ENCODE peak calls at places on chromosomes 6 and 20, in eight cellular contexts. Y is neural crest cell; Q is stimulated activated effector memory CD8-positive, alpha-beta T cell treated with anti-CD3 and anti-CD28 coated beads, Interleukin-12 subunit alpha, Interleukin-12 subunit beta, amount 100 ng/mL, for 72 hours; B is HEK293T; I is frontal cortex; T is PC-3; Z is KG1; H is NAMALWA. P is an unnamed sample.
A peak's percentile ranks its signal among the peaks of the same experiment; 100 is the strongest.

GRCh38 chr6:13573669-13574110 is 711 bp upstream of the SIRT5 start:
- DNase-seq in H (no peak), Z (no peak), T (peak; percentile 51), I (peak; percentile 28), B (no peak), Y (no peak), Q (no peak), P (no peak)

GRCh38 chr20:19368351-19368750 is 155.9 kb downstream of the SLC24A3 start:
- DNase-seq in Q (no peak), Z (no peak), B (no peak), T (no peak), Y (no peak), H (no peak), I (no peak), P (no peak)

GRCh38 chr20:3814928-3815495 is 5.3 kb upstream of the AP5S1 start:
- DNase-seq in Z (no peak), H (no peak), B (no peak), Q (no peak), T (no peak), I (no peak), Y (no peak), P (no peak)

GRCh38 chr6:44338228-44339122 is 4.0 kb upstream of the SPATS1 start:
- DNase-seq in H (peak; percentile 88), B (peak; percentile 74), Y (peak; percentile 66), Z (peak; percentile 41), I (peak; percentile 34), T (peak; percentile 80), Q (peak; percentile 82), P (peak; percentile 61)

GRCh38 chr6:130655586-130655985 is 171.6 kb upstream of the SMLR1 start:
- DNase-seq in Q (no peak), B (no peak), Z (no peak), H (no peak), T (no peak), I (no peak), Y (no peak), P (no peak)

GRCh38 chr6:84645000-84645399 is 119.4 kb downstream of the TBX18 start:
- DNase-seq in T (peak; percentile 82), H (no peak), Q (no peak), I (no peak), B (no peak), Z (no peak), Y (no peak), P (no peak)

GRCh38 chr6:13427838-13428527 is 59.4 kb downstream of the GFOD1 start:
- DNase-seq in Q (peak; percentile 87), I (no peak), B (no peak), T (no peak), H (peak; percentile 89), Z (no peak), Y (no peak), P (peak; percentile 53)

GRCh38 chr6:36752187-36752885 is 54.7 kb downstream of the RAB44 start:
- DNase-seq in H (no peak), Z (no peak), Y (no peak), B (no peak), Q (no peak), T (peak; percentile 66), I (no peak), P (no peak)

GRCh38 chr6:167441653-167442644 is 117.1 kb downstream of the TTLL2 start:
- DNase-seq in H (no peak), B (no peak), Y (peak; percentile 26), Z (no peak), Q (no peak), I (no peak), T (no peak), P (no peak)

GRCh38 chr6:77457720-77458349 is 5.5 kb downstream of the HTR1B start:
- DNase-seq in Y (peak; percentile 81), Z (peak; percentile 8), Q (peak; percentile 51), T (peak; percentile 62), H (peak; percentile 60), I (peak; percentile 44), B (peak; percentile 53), P (no peak)

GRCh38 chr6:156058356-156058755 is 602.7 kb upstream of the NOX3 start:
- DNase-seq in B (no peak), Q (no peak), Z (no peak), T (no peak), I (no peak), H (no peak), Y (no peak), P (no peak)

GRCh38 chr20:32780749-32781402 is 18.7 kb downstream of the DNMT3B start:
- DNase-seq in Q (no peak), H (no peak), B (no peak), T (no peak), I (peak; percentile 51), Z (no peak), Y (peak; percentile 41), P (no peak)

GRCh38 chr6:15755555-15755954 is 92.7 kb upstream of the DTNBP1 start:
- DNase-seq in Q (no peak), Z (no peak), I (no peak), H (no peak), Y (no peak), B (no peak), T (no peak), P (no peak)

GRCh38 chr20:16005612-16006493 is 567.4 kb downstream of the KIF16B start:
- DNase-seq in T (no peak), I (no peak), Q (no peak), H (no peak), Y (no peak), Z (no peak), B (no peak), P (no peak)

GRCh38 chr6:78875505-78875904 is 8.2 kb downstream of the IRAK1BP1 start:
- DNase-seq in Z (no peak), Q (no peak), B (no peak), Y (no peak), I (no peak), H (no peak), T (no peak), P (no peak)

GRCh38 chr20:6707231-6707870 is 60.1 kb upstream of the BMP2 start:
- DNase-seq in Z (no peak), Q (no peak), Y (no peak), I (no peak), T (peak; percentile 28), B (no peak), H (no peak), P (no peak)

GRCh38 chr6:30683137-30683979 is 3.1 kb downstream of the PPP1R18 start:
- DNase-seq in B (no peak), Q (no peak), Y (no peak), Z (no peak), T (no peak), H (peak; percentile 29), I (no peak), P (no peak)

GRCh38 chr20:24670341-24670821 is 201.0 kb downstream of the SYNDIG1 start:
- DNase-seq in T (no peak), Z (no peak), Y (no peak), H (no peak), B (no peak), Q (no peak), I (no peak), P (no peak)

GRCh38 chr6:42393339-42393738 is 58.4 kb downstream of the TRERF1 start:
- DNase-seq in Q (no peak), Y (no peak), H (no peak), Z (no peak), B (no peak), I (no peak), T (no peak), P (no peak)

GRCh38 chr20:49636447-49636846 is 68.5 kb upstream of the PTGIS start:
- DNase-seq in T (no peak), I (no peak), Q (no peak), Y (no peak), H (peak; percentile 41), Z (no peak), B (no peak), P (no peak)

GRCh38 chr20:45365444-45365970 is 2.6 kb downstream of the SYS1 start:
- DNase-seq in Q (no peak), Z (no peak), Y (no peak), I (no peak), T (no peak), H (no peak), B (no peak), P (peak; percentile 8)

GRCh38 chr6:41964201-41964887 is 22.7 kb upstream of the CCND3 start:
- DNase-seq in I (no peak), Q (no peak), T (no peak), Z (no peak), H (peak; percentile 26), Y (no peak), B (no peak), P (no peak)